ENCODE peak calls at places on chromosomes 1 and 21, in four cellular contexts. L is astrocyte; Q is activated naive CD8-positive, alpha-beta T cell treated with anti-CD3 and anti-CD28 coated beads for 36 hours; X is effector memory CD8-positive, alpha-beta T cell. V is an unnamed sample.

GRCh38 chr21:24938592-24938991 is 668.7 kb downstream of the MRPL39 start:
- DNase-seq in Q (no peak), X (no peak), L (no peak), V (no peak)

GRCh38 chr1:8794605-8795004 is 22.8 kb downstream of the RERE start:
- DNase-seq in Q (no peak), X (no peak), L (no peak), V (no peak)

GRCh38 chr1:85607126-85607912 is 26.8 kb downstream of the CCN1 start:
- DNase-seq in L (peak), Q (no peak), X (no peak), V (no peak)

GRCh38 chr1:165383067-165383466 is 26.6 kb upstream of the LMX1A start:
- DNase-seq in Q (no peak), L (peak), X (no peak), V (no peak)

GRCh38 chr1:61079898-61080336 is 2.4 kb upstream of the NFIA start:
- DNase-seq in Q (no peak), L (peak), X (no peak), V (no peak)

GRCh38 chr1:221098462-221099406 is 219.5 kb downstream of the HLX start:
- DNase-seq in Q (no peak), X (no peak), L (no peak), V (no peak)

GRCh38 chr1:4976859-4977440 is 322.5 kb downstream of the AJAP1 start:
- DNase-seq in Q (no peak), L (no peak), X (no peak), V (no peak)

GRCh38 chr1:26275580-26276431 is 4.1 kb upstream of the SH3BGRL3 start:
- DNase-seq in L (peak), Q (peak), X (peak), V (peak)

GRCh38 chr1:9263276-9263855 is 28.8 kb downstream of the H6PD start:
- DNase-seq in Q (no peak), L (no peak), X (no peak), V (no peak)

GRCh38 chr1:44120398-44120949 is 1.9 kb downstream of the KLF17 start:
- DNase-seq in Q (no peak), L (no peak), X (no peak), V (no peak)

GRCh38 chr1:108593448-108593847 is 33.5 kb downstream of the EEIG2 start:
- DNase-seq in Q (no peak), L (no peak), X (no peak), V (no peak)